ENCODE peak calls at places on chromosomes 11 and 22, in four cellular contexts. W is cerebellum, E is NCI-H187 treated with DMSO at 0.1 percent for 48 hours, K is pulmonary artery endothelial cell. Z is an unnamed sample.
A peak's percentile ranks its signal among the peaks of the same experiment; 100 is the strongest.

GRCh38 chr22:32341122-32341740 is 16.4 kb upstream of the RFPL3 start:
- DNase-seq in W (no peak), E (no peak), K (no peak), Z (no peak)

GRCh38 chr11:104705475-104706195 is 192.6 kb downstream of the CASP12 start:
- DNase-seq in W (no peak), E (no peak), K (peak; percentile 4), Z (no peak)

GRCh38 chr11:97574976-97575665 is 1185.3 kb downstream of the JRKL start:
- DNase-seq in W (no peak), E (no peak), K (no peak), Z (no peak)

GRCh38 chr11:125570952-125571351 is 1.7 kb downstream of the EI24 start:
- DNase-seq in W (no peak), E (no peak), K (no peak), Z (no peak)

GRCh38 chr11:114447892-114448291 is 8.6 kb downstream of the REXO2 start:
- DNase-seq in W (no peak), E (no peak), K (no peak), Z (no peak)

GRCh38 chr22:30575011-30575671 is 676 bp upstream of the GAL3ST1 start:
- DNase-seq in W (no peak), E (no peak), K (no peak), Z (no peak)

GRCh38 chr11:128311742-128312719 is 275.3 kb downstream of the ETS1 start:
- DNase-seq in W (no peak), E (no peak), K (no peak), Z (no peak)

GRCh38 chr11:76174330-76174729 is 32.0 kb downstream of the WNT11 start:
- DNase-seq in W (no peak), E (no peak), K (no peak), Z (no peak)

GRCh38 chr11:125335101-125335500 is 161.0 kb downstream of the FEZ1 start:
- DNase-seq in W (no peak), E (no peak), K (no peak), Z (no peak)

GRCh38 chr11:62716816-62717215 is 9.3 kb downstream of the GNG3 start:
- DNase-seq in W (no peak), E (no peak), K (no peak), Z (no peak)

GRCh38 chr11:15697437-15698236 is 582.9 kb downstream of the INSC start:
- DNase-seq in W (no peak), E (no peak), K (no peak), Z (no peak)

GRCh38 chr22:16966251-16966650 is 41.8 kb downstream of the GAB4 start:
- DNase-seq in W (no peak), E (no peak), K (no peak), Z (no peak)

GRCh38 chr22:25402501-25403283 is 161.8 kb upstream of the GRK3 start:
- DNase-seq in W (no peak), E (no peak), K (no peak), Z (no peak)

GRCh38 chr11:26947379-26947844 is 46.5 kb upstream of the FIBIN start:
- DNase-seq in W (no peak), E (no peak), K (no peak), Z (no peak)

GRCh38 chr11:117300301-117300700 is 9.2 kb downstream of the BACE1-AS start:
- DNase-seq in W (no peak), E (no peak), K (no peak), Z (no peak)

GRCh38 chr11:95499516-95500135 is 268.6 kb upstream of the SESN3 start:
- DNase-seq in W (no peak), E (no peak), K (no peak), Z (no peak)

GRCh38 chr11:130726234-130726559 is 190.1 kb downstream of the SNX19 start:
- DNase-seq in W (no peak), E (no peak), K (peak; percentile 10), Z (no peak)

GRCh38 chr11:9138133-9138453 is 46.7 kb upstream of the SCUBE2 start:
- DNase-seq in W (peak; percentile 39), E (peak; percentile 65), K (no peak), Z (peak; percentile 52)

GRCh38 chr11:60625262-60625661 is 74.2 kb upstream of the MS4A8 start:
- DNase-seq in W (no peak), E (no peak), K (peak; percentile 10), Z (no peak)

GRCh38 chr11:14347494-14347893 is 11.5 kb downstream of the RRAS2 start:
- DNase-seq in W (no peak), E (no peak), K (no peak), Z (no peak)